ENCODE peak calls at places on chromosomes 2 and 18, in six cellular contexts. One of them, this sample, is unnamed.

GRCh38 chr2:51981813-51982212 is 949.9 kb upstream of the NRXN1 start:
- DNase-seq in epithelial cell of esophagus: no peak
- DNase-seq in GM03348: no peak
- DNase-seq in GM18507: no peak
- DNase-seq in ACHN: no peak
- DNase-seq in EH: no peak
- DNase-seq in this sample: no peak

GRCh38 chr2:7566382-7566881 is 649.2 kb downstream of the RNF144A start:
- DNase-seq in GM18507: no peak
- DNase-seq in epithelial cell of esophagus: no peak
- DNase-seq in ACHN: no peak
- DNase-seq in EH: no peak
- DNase-seq in GM03348: no peak
- DNase-seq in this sample: no peak

GRCh38 chr18:986552-986951 is 81.9 kb downstream of the ADCYAP1 start:
- DNase-seq in epithelial cell of esophagus: no peak
- DNase-seq in EH: no peak
- DNase-seq in ACHN: no peak
- DNase-seq in GM03348: no peak
- DNase-seq in GM18507: no peak
- DNase-seq in this sample: no peak

GRCh38 chr2:164757934-164758695 is 83.5 kb downstream of the COBLL1 start:
- DNase-seq in epithelial cell of esophagus: peak; percentile 66
- DNase-seq in GM18507: no peak
- DNase-seq in EH: peak; percentile 71
- DNase-seq in GM03348: peak; percentile 59
- DNase-seq in ACHN: no peak
- DNase-seq in this sample: no peak

GRCh38 chr2:47065771-47066380 is 89.2 kb downstream of the STPG4 start:
- DNase-seq in ACHN: peak; percentile 67
- DNase-seq in GM03348: peak; percentile 87
- DNase-seq in GM18507: no peak
- DNase-seq in epithelial cell of esophagus: peak; percentile 49
- DNase-seq in EH: peak; percentile 100
- DNase-seq in this sample: no peak

GRCh38 chr2:238397381-238397780 is 29.3 kb upstream of the ASB1 start:
- DNase-seq in EH: no peak
- DNase-seq in epithelial cell of esophagus: no peak
- DNase-seq in ACHN: no peak
- DNase-seq in GM18507: no peak
- DNase-seq in GM03348: no peak
- DNase-seq in this sample: no peak

GRCh38 chr2:82675186-82675585 is 1783.9 kb downstream of the SUCLG1 start:
- DNase-seq in epithelial cell of esophagus: peak; percentile 45
- DNase-seq in EH: no peak
- DNase-seq in ACHN: peak; percentile 55
- DNase-seq in GM03348: no peak
- DNase-seq in GM18507: no peak
- DNase-seq in this sample: no peak

GRCh38 chr2:126858013-126858412 is 40.7 kb upstream of the TEX51 start:
- DNase-seq in GM03348: no peak
- DNase-seq in EH: peak; percentile 1
- DNase-seq in GM18507: no peak
- DNase-seq in ACHN: no peak
- DNase-seq in epithelial cell of esophagus: no peak
- DNase-seq in this sample: no peak

GRCh38 chr2:10547663-10548384 is 99.7 kb upstream of the ODC1 start:
- DNase-seq in EH: no peak
- DNase-seq in GM18507: no peak
- DNase-seq in epithelial cell of esophagus: no peak
- DNase-seq in ACHN: no peak
- DNase-seq in GM03348: no peak
- DNase-seq in this sample: no peak

GRCh38 chr2:182181381-182181780 is 195.7 kb downstream of the PPP1R1C start:
- DNase-seq in ACHN: no peak
- DNase-seq in GM18507: no peak
- DNase-seq in epithelial cell of esophagus: no peak
- DNase-seq in EH: no peak
- DNase-seq in GM03348: no peak
- DNase-seq in this sample: no peak

GRCh38 chr2:157747695-157748370 is 119.2 kb upstream of the ACVR1C start:
- DNase-seq in GM03348: peak; percentile 72
- DNase-seq in epithelial cell of esophagus: peak; percentile 60
- DNase-seq in GM18507: no peak
- DNase-seq in ACHN: peak; percentile 18
- DNase-seq in EH: peak; percentile 82
- DNase-seq in this sample: no peak

GRCh38 chr2:102355526-102356380 is at the start of gene IL18R1:
- DNase-seq in GM03348: peak; percentile 92
- DNase-seq in EH: peak; percentile 74
- DNase-seq in ACHN: peak; percentile 78
- DNase-seq in GM18507: peak; percentile 59
- DNase-seq in epithelial cell of esophagus: peak; percentile 76
- DNase-seq in this sample: peak; percentile 75

GRCh38 chr2:50448556-50448955 is 583.4 kb downstream of the NRXN1 start:
- DNase-seq in EH: no peak
- DNase-seq in ACHN: no peak
- DNase-seq in GM18507: no peak
- DNase-seq in GM03348: no peak
- DNase-seq in epithelial cell of esophagus: no peak
- DNase-seq in this sample: no peak

This sample was measured in lung.